ENCODE peak calls at places on chromosomes 3 and 15, in ten cellular contexts. M is right atrium auricular region; Z is fibroblast of lung; I is activated naive CD4-positive, alpha-beta T cell treated with Interleukin-2 at 50 U/mL for 16 hours; H is NCI-H1105 treated with DMSO at 0.1 percent for 48 hours; V is AG08395; L is fibroblast of the aortic adventitia; Y is stimulated activated naive CD8-positive, alpha-beta T cell treated with anti-CD3 and anti-CD28 coated beads, Interleukin-15, Interleukin-2, amounts not matched to agents 100 U/mL and 50 U/mL, for 24 hours; W is hepatocyte; F is CD4-positive, alpha-beta T cell. G is an unnamed sample.

GRCh38 chr15:87645723-87646122 is 610.8 kb downstream of the NTRK3 start:
- DNase-seq in H (no peak), F (no peak), L (no peak), M (no peak), I (no peak), W (no peak), Y (no peak), Z (no peak), V (no peak), G (no peak)

GRCh38 chr3:172410702-172411477 is 37.4 kb downstream of the GHSR start:
- DNase-seq in W (no peak), I (no peak), Y (no peak), H (no peak), L (no peak), Z (no peak), F (no peak), V (no peak), M (no peak), G (no peak)

GRCh38 chr3:69200384-69201068 is 78.1 kb upstream of the LMOD3 start:
- DNase-seq in F (no peak), W (peak; percentile 77), M (peak; percentile 68), Y (peak; percentile 54), L (peak; percentile 49), I (peak; percentile 70), Z (peak; percentile 53), V (no peak), H (peak; percentile 43), G (no peak)

GRCh38 chr3:5503136-5503535 is 315.6 kb downstream of the EDEM1 start:
- DNase-seq in V (no peak), L (no peak), I (no peak), W (no peak), H (no peak), Z (no peak), F (no peak), M (no peak), Y (no peak), G (no peak)

GRCh38 chr3:171788546-171789351 is 21.5 kb downstream of the PLD1 start:
- DNase-seq in W (peak; percentile 50), L (peak; percentile 96), M (no peak), I (no peak), Z (peak; percentile 80), F (no peak), H (no peak), Y (no peak), V (peak; percentile 74), G (no peak)

GRCh38 chr15:56207711-56208110 is 36.0 kb downstream of the RFX7 start:
- DNase-seq in H (no peak), M (no peak), Z (no peak), L (no peak), F (no peak), V (no peak), W (no peak), Y (no peak), I (no peak), G (no peak)

GRCh38 chr15:87656373-87656772 is 600.2 kb downstream of the NTRK3 start:
- DNase-seq in F (no peak), M (no peak), L (no peak), Z (no peak), H (no peak), Y (no peak), W (no peak), V (no peak), I (no peak), G (no peak)

GRCh38 chr15:80777137-80777536 is 2.0 kb upstream of the CEMIP start:
- DNase-seq in Z (peak; percentile 75), I (no peak), W (peak; percentile 35), F (no peak), L (peak; percentile 99), M (peak; percentile 77), Y (no peak), V (peak; percentile 88), H (no peak), G (peak; percentile 89)

GRCh38 chr15:60905587-60905986 is 323.5 kb downstream of the RORA start:
- DNase-seq in V (no peak), Z (no peak), W (peak; percentile 33), L (no peak), H (peak; percentile 46), F (peak; percentile 27), I (peak; percentile 24), Y (no peak), M (no peak), G (no peak)

GRCh38 chr15:100596792-100597191 is 5.2 kb downstream of the LINS1 start:
- DNase-seq in Y (peak; percentile 92), F (peak; percentile 95), L (peak; percentile 49), Z (no peak), H (no peak), W (no peak), M (no peak), V (no peak), I (peak; percentile 92), G (peak; percentile 78)

GRCh38 chr3:35954365-35954764 is 315.0 kb downstream of the ARPP21 start:
- DNase-seq in V (no peak), F (no peak), H (no peak), I (no peak), Z (no peak), W (no peak), Y (no peak), M (no peak), L (no peak), G (no peak)

GRCh38 chr3:129829640-129830039 is 63.9 kb downstream of the TMCC1 start:
- DNase-seq in L (peak; percentile 94), F (peak; percentile 3), H (peak; percentile 63), M (no peak), I (no peak), W (peak; percentile 72), V (peak; percentile 79), Z (peak; percentile 93), Y (peak; percentile 15), G (no peak)

G was measured in RWPE2.